ENCODE peak calls at places on chromosomes 11 and 22, in four cellular contexts. One of them, this sample, is unnamed.

GRCh38 chr22:40024201-40025061 is 29.7 kb downstream of the FAM83F start:
- DNase-seq in MCF 10A: peak; percentile 73
- DNase-seq in GM20000: peak; percentile 88
- DNase-seq in T47D: peak; percentile 71
- DNase-seq in this sample: peak; percentile 53

GRCh38 chr22:40423882-40424640 is 53.7 kb downstream of the SGSM3 start:
- DNase-seq in MCF 10A: no peak
- DNase-seq in GM20000: no peak
- DNase-seq in T47D: no peak
- DNase-seq in this sample: no peak

GRCh38 chr22:36873614-36874308 is 13.0 kb downstream of the NCF4 start:
- DNase-seq in MCF 10A: peak; percentile 97
- DNase-seq in GM20000: peak; percentile 73
- DNase-seq in T47D: peak; percentile 80
- DNase-seq in this sample: peak; percentile 92

GRCh38 chr11:45085657-45086501 is 60.6 kb upstream of the PRDM11 start:
- DNase-seq in MCF 10A: no peak
- DNase-seq in GM20000: no peak
- DNase-seq in T47D: no peak
- DNase-seq in this sample: no peak

GRCh38 chr22:30566125-30566524 is 8.3 kb downstream of the GAL3ST1 start:
- DNase-seq in MCF 10A: no peak
- DNase-seq in GM20000: no peak
- DNase-seq in T47D: no peak
- DNase-seq in this sample: no peak

GRCh38 chr22:39349506-39349966 is 255 bp upstream of the SYNGR1 start:
- DNase-seq in MCF 10A: no peak
- DNase-seq in GM20000: peak; percentile 87
- DNase-seq in T47D: no peak
- DNase-seq in this sample: no peak

GRCh38 chr11:35792148-35792845 is 129.7 kb downstream of the TRIM44 start:
- DNase-seq in MCF 10A: peak; percentile 30
- DNase-seq in GM20000: no peak
- DNase-seq in T47D: no peak
- DNase-seq in this sample: no peak

GRCh38 chr22:20571531-20572007 is 64.2 kb downstream of the MED15 start:
- DNase-seq in MCF 10A: peak; percentile 53
- DNase-seq in GM20000: peak; percentile 72
- DNase-seq in T47D: no peak
- DNase-seq in this sample: peak; percentile 39

GRCh38 chr11:9005087-9005486 is 1.3 kb upstream of the NRIP3 start:
- DNase-seq in MCF 10A: no peak
- DNase-seq in GM20000: no peak
- DNase-seq in T47D: no peak
- DNase-seq in this sample: no peak

This sample was measured in MM.1S.